ENCODE peak calls at places on chromosome 12, in eight cellular contexts. One of them, this sample, is unnamed.

GRCh38 chr12:131901431-131902331 is 7.3 kb downstream of the ULK1 start:
- DNase-seq in DMS153: no peak
- DNase-seq in breast epithelium: no peak
- DNase-seq in activated T-helper 1 cell treated with Interleukin-2 at 50 U/mL for 16 hours: no peak
- DNase-seq in M059J: no peak
- DNase-seq in GM23338: no peak
- DNase-seq in Daoy: no peak
- DNase-seq in AG10803: no peak
- DNase-seq in this sample: no peak

GRCh38 chr12:50546441-50547318 is 41.9 kb downstream of the DIP2B start:
- DNase-seq in activated T-helper 1 cell treated with Interleukin-2 at 50 U/mL for 16 hours: no peak
- DNase-seq in Daoy: no peak
- DNase-seq in GM23338: no peak
- DNase-seq in DMS153: no peak
- DNase-seq in AG10803: peak
- DNase-seq in breast epithelium: no peak
- DNase-seq in M059J: no peak
- DNase-seq in this sample: no peak

GRCh38 chr12:105968025-105968424 is 170.7 kb downstream of the NUAK1 start:
- DNase-seq in Daoy: no peak
- DNase-seq in M059J: no peak
- DNase-seq in DMS153: no peak
- DNase-seq in breast epithelium: no peak
- DNase-seq in GM23338: no peak
- DNase-seq in AG10803: no peak
- DNase-seq in activated T-helper 1 cell treated with Interleukin-2 at 50 U/mL for 16 hours: no peak
- DNase-seq in this sample: no peak

GRCh38 chr12:5565933-5566632 is 134.2 kb downstream of the NTF3 start:
- DNase-seq in activated T-helper 1 cell treated with Interleukin-2 at 50 U/mL for 16 hours: no peak
- DNase-seq in DMS153: no peak
- DNase-seq in M059J: peak
- DNase-seq in Daoy: peak
- DNase-seq in GM23338: no peak
- DNase-seq in breast epithelium: no peak
- DNase-seq in AG10803: peak
- DNase-seq in this sample: no peak

GRCh38 chr12:95487024-95487423 is 13.1 kb downstream of the METAP2 start:
- DNase-seq in DMS153: no peak
- DNase-seq in AG10803: peak
- DNase-seq in Daoy: no peak
- DNase-seq in M059J: no peak
- DNase-seq in breast epithelium: no peak
- DNase-seq in activated T-helper 1 cell treated with Interleukin-2 at 50 U/mL for 16 hours: no peak
- DNase-seq in GM23338: no peak
- DNase-seq in this sample: no peak

GRCh38 chr12:25034676-25035075 is 85.8 kb upstream of the BCAT1 start:
- DNase-seq in GM23338: no peak
- DNase-seq in DMS153: no peak
- DNase-seq in M059J: peak
- DNase-seq in activated T-helper 1 cell treated with Interleukin-2 at 50 U/mL for 16 hours: no peak
- DNase-seq in Daoy: no peak
- DNase-seq in AG10803: no peak
- DNase-seq in breast epithelium: no peak
- DNase-seq in this sample: no peak

GRCh38 chr12:110367209-110367864 is 36.2 kb downstream of the ANAPC7 start:
- DNase-seq in M059J: no peak
- DNase-seq in breast epithelium: no peak
- DNase-seq in Daoy: no peak
- DNase-seq in AG10803: no peak
- DNase-seq in DMS153: no peak
- DNase-seq in activated T-helper 1 cell treated with Interleukin-2 at 50 U/mL for 16 hours: no peak
- DNase-seq in GM23338: no peak
- DNase-seq in this sample: no peak

GRCh38 chr12:77054856-77055255 is 10.5 kb downstream of the E2F7 start:
- DNase-seq in breast epithelium: no peak
- DNase-seq in GM23338: no peak
- DNase-seq in Daoy: no peak
- DNase-seq in AG10803: no peak
- DNase-seq in M059J: no peak
- DNase-seq in DMS153: no peak
- DNase-seq in activated T-helper 1 cell treated with Interleukin-2 at 50 U/mL for 16 hours: no peak
- DNase-seq in this sample: no peak

GRCh38 chr12:115155665-115156645 is 472.0 kb upstream of the TBX3 start:
- DNase-seq in AG10803: peak
- DNase-seq in activated T-helper 1 cell treated with Interleukin-2 at 50 U/mL for 16 hours: no peak
- DNase-seq in Daoy: peak
- DNase-seq in DMS153: no peak
- DNase-seq in M059J: peak
- DNase-seq in GM23338: peak
- DNase-seq in breast epithelium: no peak
- DNase-seq in this sample: peak

GRCh38 chr12:75479963-75480461 is 543 bp upstream of the GLIPR1 start:
- DNase-seq in AG10803: peak
- DNase-seq in GM23338: no peak
- DNase-seq in breast epithelium: no peak
- DNase-seq in Daoy: peak
- DNase-seq in DMS153: no peak
- DNase-seq in M059J: peak
- DNase-seq in activated T-helper 1 cell treated with Interleukin-2 at 50 U/mL for 16 hours: no peak
- DNase-seq in this sample: no peak

GRCh38 chr12:58364389-58365086 is 423.2 kb downstream of the ATP23 start:
- DNase-seq in M059J: peak
- DNase-seq in GM23338: no peak
- DNase-seq in breast epithelium: no peak
- DNase-seq in AG10803: peak
- DNase-seq in activated T-helper 1 cell treated with Interleukin-2 at 50 U/mL for 16 hours: no peak
- DNase-seq in DMS153: no peak
- DNase-seq in Daoy: peak
- DNase-seq in this sample: peak

GRCh38 chr12:57797938-57798337 is 15.4 kb downstream of the TSFM start:
- DNase-seq in AG10803: no peak
- DNase-seq in DMS153: no peak
- DNase-seq in GM23338: no peak
- DNase-seq in breast epithelium: no peak
- DNase-seq in Daoy: no peak
- DNase-seq in M059J: no peak
- DNase-seq in activated T-helper 1 cell treated with Interleukin-2 at 50 U/mL for 16 hours: no peak
- DNase-seq in this sample: no peak

GRCh38 chr12:123143753-123144461 is 7.0 kb downstream of the PITPNM2 start:
- DNase-seq in M059J: peak
- DNase-seq in DMS153: no peak
- DNase-seq in breast epithelium: no peak
- DNase-seq in GM23338: no peak
- DNase-seq in activated T-helper 1 cell treated with Interleukin-2 at 50 U/mL for 16 hours: no peak
- DNase-seq in AG10803: no peak
- DNase-seq in Daoy: no peak
- DNase-seq in this sample: no peak

GRCh38 chr12:69513297-69513696 is 43.1 kb downstream of the FRS2 start:
- DNase-seq in DMS153: no peak
- DNase-seq in Daoy: peak
- DNase-seq in GM23338: no peak
- DNase-seq in AG10803: no peak
- DNase-seq in M059J: peak
- DNase-seq in breast epithelium: no peak
- DNase-seq in activated T-helper 1 cell treated with Interleukin-2 at 50 U/mL for 16 hours: no peak
- DNase-seq in this sample: no peak

GRCh38 chr12:19575307-19576243 is 136.3 kb downstream of the AEBP2 start:
- DNase-seq in DMS153: peak
- DNase-seq in GM23338: no peak
- DNase-seq in M059J: peak
- DNase-seq in AG10803: peak
- DNase-seq in activated T-helper 1 cell treated with Interleukin-2 at 50 U/mL for 16 hours: no peak
- DNase-seq in Daoy: peak
- DNase-seq in breast epithelium: peak
- DNase-seq in this sample: peak

GRCh38 chr12:39692258-39692853 is 72.8 kb upstream of the ABCD2 start:
- DNase-seq in Daoy: no peak
- DNase-seq in activated T-helper 1 cell treated with Interleukin-2 at 50 U/mL for 16 hours: no peak
- DNase-seq in breast epithelium: no peak
- DNase-seq in M059J: no peak
- DNase-seq in GM23338: peak
- DNase-seq in AG10803: peak
- DNase-seq in DMS153: no peak
- DNase-seq in this sample: no peak

GRCh38 chr12:52207106-52207505 is 15.3 kb upstream of the KRT80 start:
- DNase-seq in AG10803: no peak
- DNase-seq in Daoy: no peak
- DNase-seq in M059J: peak
- DNase-seq in DMS153: no peak
- DNase-seq in GM23338: no peak
- DNase-seq in activated T-helper 1 cell treated with Interleukin-2 at 50 U/mL for 16 hours: no peak
- DNase-seq in breast epithelium: no peak
- DNase-seq in this sample: no peak

GRCh38 chr12:19316420-19316819 is 122.9 kb upstream of the AEBP2 start:
- DNase-seq in activated T-helper 1 cell treated with Interleukin-2 at 50 U/mL for 16 hours: no peak
- DNase-seq in DMS153: no peak
- DNase-seq in breast epithelium: no peak
- DNase-seq in Daoy: no peak
- DNase-seq in GM23338: no peak
- DNase-seq in AG10803: peak
- DNase-seq in M059J: peak
- DNase-seq in this sample: peak

GRCh38 chr12:124476011-124476400 is 91.4 kb downstream of the NCOR2 start:
- DNase-seq in M059J: no peak
- DNase-seq in AG10803: no peak
- DNase-seq in breast epithelium: no peak
- DNase-seq in activated T-helper 1 cell treated with Interleukin-2 at 50 U/mL for 16 hours: no peak
- DNase-seq in Daoy: no peak
- DNase-seq in GM23338: no peak
- DNase-seq in DMS153: no peak
- DNase-seq in this sample: no peak

GRCh38 chr12:39443704-39444234 is 849 bp upstream of the KIF21A start:
- DNase-seq in AG10803: peak
- DNase-seq in M059J: peak
- DNase-seq in GM23338: no peak
- DNase-seq in Daoy: peak
- DNase-seq in activated T-helper 1 cell treated with Interleukin-2 at 50 U/mL for 16 hours: no peak
- DNase-seq in DMS153: no peak
- DNase-seq in breast epithelium: no peak
- DNase-seq in this sample: no peak

GRCh38 chr12:12786371-12786715 is 884 bp downstream of the APOLD1 start:
- DNase-seq in DMS153: no peak
- DNase-seq in breast epithelium: no peak
- DNase-seq in AG10803: peak
- DNase-seq in M059J: no peak
- DNase-seq in GM23338: no peak
- DNase-seq in Daoy: no peak
- DNase-seq in activated T-helper 1 cell treated with Interleukin-2 at 50 U/mL for 16 hours: no peak
- DNase-seq in this sample: no peak

GRCh38 chr12:33438890-33439586 is 581 bp downstream of the SYT10 start:
- DNase-seq in breast epithelium: no peak
- DNase-seq in activated T-helper 1 cell treated with Interleukin-2 at 50 U/mL for 16 hours: no peak
- DNase-seq in Daoy: peak
- DNase-seq in AG10803: peak
- DNase-seq in GM23338: peak
- DNase-seq in DMS153: peak
- DNase-seq in M059J: no peak
- DNase-seq in this sample: no peak

GRCh38 chr12:111405856-111406473 is at the start of gene SH2B3:
- DNase-seq in Daoy: no peak
- DNase-seq in GM23338: no peak
- DNase-seq in AG10803: peak
- DNase-seq in M059J: peak
- DNase-seq in DMS153: peak
- DNase-seq in activated T-helper 1 cell treated with Interleukin-2 at 50 U/mL for 16 hours: peak
- DNase-seq in breast epithelium: no peak
- DNase-seq in this sample: peak

GRCh38 chr12:51848843-51849735 is 571 bp upstream of the FIGNL2 start:
- DNase-seq in AG10803: no peak
- DNase-seq in Daoy: no peak
- DNase-seq in activated T-helper 1 cell treated with Interleukin-2 at 50 U/mL for 16 hours: no peak
- DNase-seq in M059J: no peak
- DNase-seq in breast epithelium: no peak
- DNase-seq in GM23338: peak
- DNase-seq in DMS153: no peak
- DNase-seq in this sample: no peak

GRCh38 chr12:27707216-27707615 is 3.4 kb upstream of the MRPS35 start:
- DNase-seq in breast epithelium: no peak
- DNase-seq in AG10803: no peak
- DNase-seq in Daoy: no peak
- DNase-seq in DMS153: no peak
- DNase-seq in M059J: no peak
- DNase-seq in activated T-helper 1 cell treated with Interleukin-2 at 50 U/mL for 16 hours: no peak
- DNase-seq in GM23338: no peak
- DNase-seq in this sample: no peak

GRCh38 chr12:70151993-70152392 is 91.2 kb upstream of the CNOT2 start:
- DNase-seq in GM23338: no peak
- DNase-seq in Daoy: no peak
- DNase-seq in AG10803: no peak
- DNase-seq in M059J: no peak
- DNase-seq in DMS153: no peak
- DNase-seq in breast epithelium: no peak
- DNase-seq in activated T-helper 1 cell treated with Interleukin-2 at 50 U/mL for 16 hours: no peak
- DNase-seq in this sample: no peak

GRCh38 chr12:124423683-124424515 is 129.0 kb downstream of the RFLNA start:
- DNase-seq in Daoy: no peak
- DNase-seq in GM23338: no peak
- DNase-seq in activated T-helper 1 cell treated with Interleukin-2 at 50 U/mL for 16 hours: no peak
- DNase-seq in DMS153: no peak
- DNase-seq in M059J: no peak
- DNase-seq in AG10803: no peak
- DNase-seq in breast epithelium: no peak
- DNase-seq in this sample: no peak

GRCh38 chr12:106594447-106594846 is 11.6 kb downstream of the RFX4 start:
- DNase-seq in breast epithelium: no peak
- DNase-seq in AG10803: no peak
- DNase-seq in activated T-helper 1 cell treated with Interleukin-2 at 50 U/mL for 16 hours: no peak
- DNase-seq in Daoy: no peak
- DNase-seq in M059J: peak
- DNase-seq in DMS153: no peak
- DNase-seq in GM23338: peak
- DNase-seq in this sample: no peak

GRCh38 chr12:32261638-32262037 is 137.7 kb upstream of the FGD4 start:
- DNase-seq in DMS153: no peak
- DNase-seq in breast epithelium: no peak
- DNase-seq in Daoy: peak
- DNase-seq in GM23338: peak
- DNase-seq in M059J: no peak
- DNase-seq in activated T-helper 1 cell treated with Interleukin-2 at 50 U/mL for 16 hours: no peak
- DNase-seq in AG10803: no peak
- DNase-seq in this sample: no peak

GRCh38 chr12:11717533-11717961 is 68.1 kb downstream of the ETV6 start:
- DNase-seq in DMS153: no peak
- DNase-seq in GM23338: no peak
- DNase-seq in AG10803: peak
- DNase-seq in breast epithelium: no peak
- DNase-seq in activated T-helper 1 cell treated with Interleukin-2 at 50 U/mL for 16 hours: no peak
- DNase-seq in Daoy: no peak
- DNase-seq in M059J: no peak
- DNase-seq in this sample: no peak

GRCh38 chr12:83793616-83794015 is 1106.9 kb downstream of the TMTC2 start:
- DNase-seq in DMS153: no peak
- DNase-seq in Daoy: no peak
- DNase-seq in AG10803: peak
- DNase-seq in M059J: no peak
- DNase-seq in breast epithelium: no peak
- DNase-seq in activated T-helper 1 cell treated with Interleukin-2 at 50 U/mL for 16 hours: no peak
- DNase-seq in GM23338: no peak
- DNase-seq in this sample: no peak

GRCh38 chr12:131139363-131140068 is 185.8 kb downstream of the ADGRD1 start:
- DNase-seq in Daoy: no peak
- DNase-seq in DMS153: no peak
- DNase-seq in M059J: no peak
- DNase-seq in activated T-helper 1 cell treated with Interleukin-2 at 50 U/mL for 16 hours: no peak
- DNase-seq in breast epithelium: no peak
- DNase-seq in AG10803: no peak
- DNase-seq in GM23338: no peak
- DNase-seq in this sample: no peak

GRCh38 chr12:93974252-93974651 is 174.1 kb upstream of the PLXNC1 start:
- DNase-seq in GM23338: no peak
- DNase-seq in Daoy: no peak
- DNase-seq in breast epithelium: no peak
- DNase-seq in DMS153: no peak
- DNase-seq in M059J: no peak
- DNase-seq in activated T-helper 1 cell treated with Interleukin-2 at 50 U/mL for 16 hours: no peak
- DNase-seq in AG10803: no peak
- DNase-seq in this sample: no peak

GRCh38 chr12:40262657-40263056 is 37.9 kb downstream of the LRRK2 start:
- DNase-seq in breast epithelium: no peak
- DNase-seq in AG10803: no peak
- DNase-seq in Daoy: no peak
- DNase-seq in activated T-helper 1 cell treated with Interleukin-2 at 50 U/mL for 16 hours: no peak
- DNase-seq in DMS153: no peak
- DNase-seq in M059J: no peak
- DNase-seq in GM23338: no peak
- DNase-seq in this sample: no peak